ENCODE peak calls at places on chromosomes 5 and 9, in seven cellular contexts. One of them, this sample, is unnamed.

GRCh38 chr5:132466453-132467291 is 23.9 kb downstream of the IRF1 start:
- DNase-seq in prostate gland: no peak
- DNase-seq in endothelial cell: peak
- DNase-seq in GM03348: no peak
- DNase-seq in SW480: peak
- DNase-seq in NCI-H345: no peak
- DNase-seq in NCI-H1694 treated with DMSO at 0.1 percent for 48 hours: peak
- DNase-seq in this sample: no peak

GRCh38 chr5:16994576-16994975 is 58.5 kb upstream of the MYO10 start:
- DNase-seq in NCI-H345: no peak
- DNase-seq in SW480: no peak
- DNase-seq in endothelial cell: no peak
- DNase-seq in NCI-H1694 treated with DMSO at 0.1 percent for 48 hours: no peak
- DNase-seq in GM03348: no peak
- DNase-seq in prostate gland: no peak
- DNase-seq in this sample: no peak

GRCh38 chr9:72633966-72634365 is 112.6 kb downstream of the TMC1 start:
- DNase-seq in NCI-H345: no peak
- DNase-seq in SW480: no peak
- DNase-seq in NCI-H1694 treated with DMSO at 0.1 percent for 48 hours: no peak
- DNase-seq in prostate gland: no peak
- DNase-seq in GM03348: peak
- DNase-seq in endothelial cell: no peak
- DNase-seq in this sample: no peak

GRCh38 chr9:13181652-13182051 is 97.8 kb downstream of the MPDZ start:
- DNase-seq in NCI-H1694 treated with DMSO at 0.1 percent for 48 hours: no peak
- DNase-seq in NCI-H345: no peak
- DNase-seq in SW480: no peak
- DNase-seq in prostate gland: no peak
- DNase-seq in GM03348: peak
- DNase-seq in endothelial cell: no peak
- DNase-seq in this sample: no peak

GRCh38 chr5:64347308-64347707 is 158.5 kb upstream of the RGS7BP start:
- DNase-seq in GM03348: no peak
- DNase-seq in NCI-H345: peak
- DNase-seq in SW480: no peak
- DNase-seq in endothelial cell: no peak
- DNase-seq in NCI-H1694 treated with DMSO at 0.1 percent for 48 hours: no peak
- DNase-seq in prostate gland: no peak
- DNase-seq in this sample: no peak

GRCh38 chr5:73743161-73743560 is 117.2 kb downstream of the ARHGEF28 start:
- DNase-seq in prostate gland: no peak
- DNase-seq in endothelial cell: no peak
- DNase-seq in NCI-H1694 treated with DMSO at 0.1 percent for 48 hours: no peak
- DNase-seq in GM03348: no peak
- DNase-seq in SW480: no peak
- DNase-seq in NCI-H345: no peak
- DNase-seq in this sample: no peak

GRCh38 chr5:167296056-167296455 is 995.4 kb upstream of the WWC1 start:
- DNase-seq in endothelial cell: no peak
- DNase-seq in NCI-H1694 treated with DMSO at 0.1 percent for 48 hours: no peak
- DNase-seq in prostate gland: no peak
- DNase-seq in SW480: no peak
- DNase-seq in NCI-H345: no peak
- DNase-seq in GM03348: no peak
- DNase-seq in this sample: no peak

GRCh38 chr5:93603711-93604118 is 20.7 kb downstream of the NR2F1 start:
- DNase-seq in SW480: no peak
- DNase-seq in prostate gland: no peak
- DNase-seq in endothelial cell: no peak
- DNase-seq in NCI-H345: no peak
- DNase-seq in NCI-H1694 treated with DMSO at 0.1 percent for 48 hours: peak
- DNase-seq in GM03348: no peak
- DNase-seq in this sample: no peak

GRCh38 chr5:36666986-36667385 is 60.6 kb downstream of the SLC1A3 start:
- DNase-seq in NCI-H345: no peak
- DNase-seq in GM03348: no peak
- DNase-seq in NCI-H1694 treated with DMSO at 0.1 percent for 48 hours: no peak
- DNase-seq in endothelial cell: no peak
- DNase-seq in prostate gland: no peak
- DNase-seq in SW480: no peak
- DNase-seq in this sample: no peak